ENCODE peak calls at places on chromosomes 12 and 14, in five cellular contexts. R is Calu3; U is activated CD8-positive, alpha-beta T cell treated with anti-CD3 and anti-CD28 coated beads for 36 hours; E is Peyer's patch; Z is prostate gland. S is an unnamed sample.
A peak's percentile ranks its signal among the peaks of the same experiment; 100 is the strongest.

GRCh38 chr14:80211143-80212024 is at the start of gene DIO2:
- DNase-seq in R (no peak), U (no peak), E (no peak), Z (no peak), S (no peak)

GRCh38 chr14:22614240-22614799 is 16.2 kb downstream of the ABHD4 start:
- DNase-seq in R (peak; percentile 73), U (no peak), E (no peak), Z (peak; percentile 50), S (no peak)

GRCh38 chr12:88308825-88309224 is 166.7 kb downstream of the TMTC3 start:
- DNase-seq in R (no peak), U (no peak), E (no peak), Z (no peak), S (no peak)

GRCh38 chr12:110906088-110906487 is 14.3 kb downstream of the MYL2 start:
- DNase-seq in R (no peak), U (peak; percentile 4), E (no peak), Z (no peak), S (peak; percentile 45)

GRCh38 chr12:704516-705242 is 41.4 kb upstream of the NINJ2 start:
- DNase-seq in R (no peak), U (no peak), E (no peak), Z (no peak), S (no peak)

GRCh38 chr12:53963434-53964314 is 9.0 kb downstream of the HOXC12 start:
- DNase-seq in R (no peak), U (no peak), E (no peak), Z (no peak), S (no peak)

GRCh38 chr14:63245893-63246292 is 41.6 kb downstream of the RHOJ start:
- DNase-seq in R (no peak), U (no peak), E (no peak), Z (no peak), S (no peak)

GRCh38 chr12:2456122-2456812 is 338.5 kb upstream of the FKBP4 start:
- DNase-seq in R (no peak), U (no peak), E (no peak), Z (no peak), S (no peak)

GRCh38 chr14:91138511-91139359 is 24.9 kb downstream of the DGLUCY start:
- DNase-seq in R (peak; percentile 50), U (peak; percentile 75), E (no peak), Z (no peak), S (peak; percentile 36)

GRCh38 chr12:93803408-93803807 is 126.2 kb downstream of the CRADD start:
- DNase-seq in R (no peak), U (no peak), E (no peak), Z (peak; percentile 73), S (no peak)

GRCh38 chr12:130137141-130138018 is 24.9 kb upstream of the FZD10 start:
- DNase-seq in R (no peak), U (no peak), E (no peak), Z (peak; percentile 32), S (no peak)

GRCh38 chr14:22864979-22865378 is 6.6 kb upstream of the LRP10 start:
- DNase-seq in R (no peak), U (no peak), E (no peak), Z (no peak), S (no peak)

GRCh38 chr12:10073266-10073665 is 25.5 kb downstream of the CLEC1A start:
- DNase-seq in R (no peak), U (no peak), E (no peak), Z (no peak), S (no peak)

GRCh38 chr14:37480446-37481290 is 114.4 kb downstream of the FOXA1 start:
- DNase-seq in R (no peak), U (no peak), E (no peak), Z (no peak), S (no peak)

GRCh38 chr14:72634910-72635647 is 258.8 kb downstream of the DPF3 start:
- DNase-seq in R (no peak), U (no peak), E (no peak), Z (no peak), S (no peak)

GRCh38 chr14:59358105-59358504 is 107.1 kb downstream of the GPR135 start:
- DNase-seq in R (peak; percentile 28), U (no peak), E (no peak), Z (no peak), S (no peak)

DNA sequence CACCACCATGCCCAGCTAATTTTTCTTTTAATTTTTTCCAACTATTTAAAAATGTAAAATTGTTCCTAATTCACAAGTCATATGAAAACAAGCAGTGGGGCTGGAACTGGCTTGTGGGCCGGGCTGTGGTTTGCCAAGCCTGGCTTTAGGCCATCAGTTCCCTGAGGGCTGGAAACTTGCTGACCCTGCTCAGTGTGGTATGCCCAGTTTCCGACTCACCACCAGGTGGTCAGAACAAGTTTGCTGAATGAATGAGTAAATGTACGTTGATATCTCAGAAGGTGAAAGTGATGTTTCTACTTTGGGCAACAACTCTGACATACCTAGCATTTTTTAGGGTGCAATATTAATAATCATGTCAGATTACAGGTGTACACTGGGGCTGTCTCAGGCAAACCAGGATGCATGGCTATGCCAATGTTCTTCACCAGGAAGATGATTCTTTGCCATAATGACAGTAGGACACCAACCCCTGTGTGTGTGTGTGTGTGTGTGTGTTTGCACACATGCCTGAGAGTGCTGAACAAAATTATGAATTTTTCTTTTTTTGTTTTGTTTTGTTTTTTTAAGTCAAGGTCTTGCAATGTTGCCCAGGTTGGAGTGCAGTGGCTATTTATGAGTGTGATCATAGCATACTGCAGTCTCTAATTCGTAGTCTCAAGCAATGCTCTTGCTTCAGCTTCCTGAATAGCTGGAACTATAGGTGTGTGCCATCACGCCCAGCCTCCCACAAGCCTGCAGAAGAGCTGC is 106.1 kb downstream of the PTPN11 start:
- DNase-seq in R (peak; percentile 79), U (no peak), E (no peak), Z (no peak), S (no peak)
- TF ChIP-seq CTCF in R (peak; percentile 42), U (no peak), E (no peak), Z (no peak), S (no peak)

GRCh38 chr12:27002141-27002540 is 12.0 kb downstream of the TM7SF3 start:
- DNase-seq in R (no peak), U (no peak), E (no peak), Z (no peak), S (no peak)
- TF ChIP-seq CTCF in R (no peak), U (no peak), E (no peak), Z (no peak), S (no peak)

GRCh38 chr14:105532735-105533141 is 6.4 kb downstream of the TMEM121 start:
- DNase-seq in R (peak; percentile 50), U (peak; percentile 43), E (peak; percentile 79), Z (no peak), S (peak; percentile 79)
- TF ChIP-seq CTCF in R (no peak), U (peak; percentile 24), E (no peak), Z (no peak), S (peak; percentile 76)

DNA sequence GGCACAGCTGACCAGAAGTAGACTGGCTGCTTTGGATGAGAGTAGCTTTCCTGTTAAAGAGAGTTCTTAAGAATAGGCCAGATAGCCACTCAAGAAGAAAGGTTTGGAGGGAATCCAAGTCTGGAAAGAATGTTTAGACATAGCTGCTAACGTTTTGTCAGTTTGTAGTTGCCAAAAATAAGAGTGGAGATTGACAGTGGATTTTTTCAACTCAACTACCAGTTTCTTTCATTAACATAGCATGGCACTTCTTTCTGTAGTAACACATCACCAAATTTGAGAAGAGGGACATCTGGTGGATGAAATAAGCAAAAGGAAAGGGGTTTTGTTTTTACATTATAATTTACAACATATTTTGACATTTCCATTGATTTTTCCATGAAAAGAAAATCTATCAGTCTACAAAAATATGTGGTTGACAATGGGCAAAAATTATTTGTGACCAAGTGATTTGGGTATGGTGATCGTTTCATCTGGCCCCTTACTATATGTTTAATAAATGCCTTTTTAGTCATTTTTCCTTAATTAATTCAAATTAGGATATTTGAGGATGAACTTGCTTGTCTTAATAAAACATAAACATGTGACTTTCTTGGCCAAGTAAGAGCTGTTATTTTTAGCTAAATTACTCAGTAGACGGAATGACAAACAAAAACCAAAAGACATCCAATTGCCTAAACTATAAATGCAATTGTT is 71.1 kb downstream of the PTPRR start:
- DNase-seq in R (no peak), U (no peak), E (no peak), Z (no peak), S (no peak)
- TF ChIP-seq CTCF in R (peak; percentile 49), U (no peak), E (peak; percentile 66), Z (no peak), S (peak; percentile 19)

GRCh38 chr14:36099619-36100018 is 76.9 kb downstream of the PTCSC3 start:
- DNase-seq in R (no peak), U (no peak), E (no peak), Z (no peak), S (no peak)

DNA sequence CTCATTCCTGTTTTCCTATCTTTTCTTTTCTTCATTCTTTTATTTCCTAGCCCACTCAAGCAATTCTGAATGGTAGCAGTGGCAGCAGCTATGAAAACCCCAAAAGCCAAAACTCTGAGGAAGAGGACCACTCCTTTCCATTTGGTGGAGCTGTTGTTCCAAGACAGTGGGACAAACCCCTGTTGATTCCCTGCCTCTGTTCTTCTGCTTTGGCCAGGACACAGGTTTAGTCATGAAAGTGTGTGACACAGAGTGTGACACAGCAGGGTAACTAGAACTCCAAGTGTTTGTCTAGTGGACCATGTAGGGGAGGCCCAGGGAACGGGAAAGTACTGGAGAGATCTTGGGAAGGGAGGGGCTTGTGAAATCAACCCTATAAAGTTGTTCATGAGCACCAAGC is 71.1 kb downstream of the PTCSC3 start:
- DNase-seq in R (peak; percentile 23), U (no peak), E (no peak), Z (no peak), S (no peak)
- TF ChIP-seq CTCF in R (no peak), U (no peak), E (no peak), Z (no peak), S (no peak)

DNA sequence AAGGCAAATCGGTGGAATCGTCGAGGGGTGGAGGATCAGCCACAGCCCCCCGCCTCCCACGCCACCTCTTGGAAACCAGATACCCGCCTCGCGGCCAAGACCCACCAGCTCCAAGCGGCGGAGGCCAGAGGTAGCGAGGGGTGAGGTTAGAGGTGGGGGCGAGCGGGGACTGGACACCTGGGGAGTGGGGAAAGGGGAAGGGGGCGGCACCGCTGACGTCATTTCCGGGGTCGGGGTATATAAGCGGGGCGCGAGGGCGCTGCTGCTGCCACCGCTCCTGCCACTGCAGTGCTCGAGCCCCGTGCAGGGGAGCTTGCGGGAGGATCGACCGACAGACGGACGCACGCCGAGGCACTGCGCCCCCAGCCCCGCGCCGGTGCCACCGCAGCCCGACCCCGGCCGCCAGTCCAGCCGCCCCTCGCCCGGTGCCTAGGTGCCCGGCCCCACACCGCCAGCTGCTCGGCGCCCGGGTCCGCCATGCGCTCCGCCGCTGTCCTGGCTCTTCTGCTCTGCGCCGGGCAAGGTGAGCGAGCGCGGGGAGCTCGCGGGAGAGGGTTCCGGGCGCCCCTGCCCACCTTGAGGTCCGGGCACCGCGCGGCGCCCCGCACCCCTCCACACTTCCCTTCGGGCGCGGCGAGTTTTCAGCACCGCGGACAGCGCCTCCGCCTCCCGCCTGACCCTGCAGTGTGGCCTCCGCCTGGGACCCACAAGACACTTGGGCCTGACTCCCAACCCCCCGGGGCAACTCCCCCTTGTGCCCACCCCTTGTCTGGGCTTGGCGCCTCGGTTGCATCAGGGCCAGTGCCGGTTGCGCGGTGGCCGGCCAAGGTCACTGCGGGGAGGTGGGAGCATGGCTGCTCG is at the start of gene CHGA:
- DNase-seq in R (peak; percentile 32), U (peak; percentile 56), E (no peak), Z (no peak), S (peak; percentile 81)
- TF ChIP-seq CTCF in R (no peak), U (no peak), E (no peak), Z (no peak), S (no peak)

S was measured in GM10248.